ENCODE peak calls at places on chromosomes 3 and 15, in seven cellular contexts. A, N, Z, D, U, I and X are unnamed samples.
A peak's percentile ranks its signal among the peaks of the same experiment; 100 is the strongest.

GRCh38 chr15:66147440-66147839 is 106.1 kb downstream of the MEGF11 start:
- DNase-seq in U (no peak), I (no peak), N (no peak), D (no peak), Z (no peak), A (no peak), X (no peak)

GRCh38 chr15:50685976-50686467 is 575 bp downstream of the TRPM7 start:
- DNase-seq in N (peak; percentile 67), U (peak; percentile 70), A (peak; percentile 89), D (no peak), I (no peak), Z (peak; percentile 58), X (peak; percentile 79)

GRCh38 chr3:39213613-39214012 is 21.2 kb upstream of the XIRP1 start:
- DNase-seq in Z (no peak), N (no peak), A (no peak), U (no peak), I (no peak), D (no peak), X (no peak)

GRCh38 chr3:78765671-78766485 is 1001.9 kb downstream of the ROBO1 start:
- DNase-seq in U (no peak), I (no peak), A (no peak), N (no peak), D (no peak), Z (no peak), X (peak; percentile 81)

GRCh38 chr3:44468572-44469520 is 8.6 kb downstream of the ZNF445 start:
- DNase-seq in U (no peak), I (no peak), Z (peak; percentile 20), D (peak; percentile 22), N (no peak), A (peak; percentile 72), X (peak; percentile 64)

GRCh38 chr15:73183071-73183470 is 130.8 kb downstream of the NEO1 start:
- DNase-seq in I (no peak), N (no peak), U (no peak), A (no peak), D (no peak), Z (no peak), X (no peak)

GRCh38 chr3:99484871-99485270 is 153.5 kb upstream of the COL8A1 start:
- DNase-seq in D (no peak), N (no peak), A (no peak), Z (peak; percentile 75), I (no peak), U (no peak), X (no peak)

GRCh38 chr3:118165413-118165812 is 869.2 kb downstream of the IGSF11 start:
- DNase-seq in N (no peak), Z (no peak), A (no peak), I (no peak), U (no peak), D (no peak), X (no peak)

GRCh38 chr3:187783098-187783497 is 37.8 kb upstream of the BCL6 start:
- DNase-seq in Z (peak; percentile 89), U (no peak), I (no peak), D (no peak), A (no peak), N (no peak), X (no peak)

GRCh38 chr3:14503706-14504065 is 36.5 kb downstream of the GRIP2 start:
- DNase-seq in U (no peak), D (no peak), A (no peak), Z (no peak), N (no peak), I (no peak), X (no peak)

GRCh38 chr3:111998661-111999641 is at the start of gene TAGLN3:
- DNase-seq in Z (peak; percentile 26), N (no peak), D (no peak), I (no peak), U (no peak), A (peak; percentile 47), X (peak; percentile 97)

GRCh38 chr3:160226026-160226739 is 961 bp downstream of the C3orf80 start:
- DNase-seq in U (no peak), D (no peak), N (no peak), Z (no peak), I (peak; percentile 31), A (peak; percentile 19), X (peak; percentile 66)

GRCh38 chr3:71415708-71416108 is 167.8 kb downstream of the FOXP1 start:
- DNase-seq in I (no peak), D (no peak), A (no peak), U (no peak), Z (no peak), N (no peak), X (no peak)